ENCODE peak calls at places on chromosomes 2 and 18, in ten cellular contexts. One of them, this sample, is unnamed.

GRCh38 chr2:187136646-187137045 is 287.7 kb upstream of the ZSWIM2 start:
- DNase-seq in cardiac fibroblast: peak
- DNase-seq in bronchial epithelial cell: no peak
- DNase-seq in epithelial cell of esophagus: no peak
- DNase-seq in ovary: no peak
- DNase-seq in vagina: no peak
- DNase-seq in heart right ventricle: peak
- DNase-seq in psoas muscle: no peak
- DNase-seq in pancreas: no peak
- DNase-seq in cardiac muscle cell: peak
- DNase-seq in this sample: no peak

GRCh38 chr2:136437461-136437860 is 319.5 kb upstream of the CXCR4 start:
- DNase-seq in vagina: no peak
- DNase-seq in cardiac fibroblast: no peak
- DNase-seq in psoas muscle: no peak
- DNase-seq in cardiac muscle cell: no peak
- DNase-seq in heart right ventricle: no peak
- DNase-seq in ovary: no peak
- DNase-seq in epithelial cell of esophagus: no peak
- DNase-seq in bronchial epithelial cell: no peak
- DNase-seq in pancreas: no peak
- DNase-seq in this sample: no peak

GRCh38 chr18:28108801-28109200 is 68.1 kb downstream of the CDH2 start:
- DNase-seq in cardiac muscle cell: peak
- DNase-seq in pancreas: no peak
- DNase-seq in vagina: no peak
- DNase-seq in epithelial cell of esophagus: peak
- DNase-seq in ovary: no peak
- DNase-seq in psoas muscle: no peak
- DNase-seq in heart right ventricle: no peak
- DNase-seq in cardiac fibroblast: peak
- DNase-seq in bronchial epithelial cell: peak
- DNase-seq in this sample: peak

GRCh38 chr2:48699377-48699951 is 56.1 kb downstream of the LHCGR start:
- DNase-seq in heart right ventricle: no peak
- DNase-seq in vagina: no peak
- DNase-seq in cardiac muscle cell: peak
- DNase-seq in bronchial epithelial cell: peak
- DNase-seq in pancreas: no peak
- DNase-seq in cardiac fibroblast: peak
- DNase-seq in epithelial cell of esophagus: peak
- DNase-seq in psoas muscle: no peak
- DNase-seq in ovary: no peak
- DNase-seq in this sample: no peak

GRCh38 chr2:207283356-207283755 is 117.6 kb upstream of the KLF7 start:
- DNase-seq in ovary: no peak
- DNase-seq in bronchial epithelial cell: no peak
- DNase-seq in vagina: no peak
- DNase-seq in cardiac fibroblast: no peak
- DNase-seq in heart right ventricle: no peak
- DNase-seq in epithelial cell of esophagus: no peak
- DNase-seq in cardiac muscle cell: peak
- DNase-seq in psoas muscle: peak
- DNase-seq in pancreas: no peak
- DNase-seq in this sample: no peak

GRCh38 chr2:61898810-61899209 is 6.7 kb upstream of the COMMD1 start:
- DNase-seq in cardiac muscle cell: peak
- DNase-seq in bronchial epithelial cell: peak
- DNase-seq in psoas muscle: no peak
- DNase-seq in cardiac fibroblast: peak
- DNase-seq in vagina: no peak
- DNase-seq in epithelial cell of esophagus: peak
- DNase-seq in pancreas: no peak
- DNase-seq in heart right ventricle: no peak
- DNase-seq in ovary: no peak
- DNase-seq in this sample: peak

GRCh38 chr2:197152451-197153228 is 157.9 kb downstream of the ANKRD44 start:
- DNase-seq in heart right ventricle: no peak
- DNase-seq in cardiac fibroblast: peak
- DNase-seq in epithelial cell of esophagus: no peak
- DNase-seq in psoas muscle: no peak
- DNase-seq in cardiac muscle cell: peak
- DNase-seq in vagina: no peak
- DNase-seq in ovary: no peak
- DNase-seq in bronchial epithelial cell: peak
- DNase-seq in pancreas: no peak
- DNase-seq in this sample: peak

GRCh38 chr2:177201919-177202346 is 10.7 kb upstream of the HNRNPA3 start:
- DNase-seq in heart right ventricle: no peak
- DNase-seq in cardiac muscle cell: no peak
- DNase-seq in epithelial cell of esophagus: no peak
- DNase-seq in psoas muscle: no peak
- DNase-seq in cardiac fibroblast: no peak
- DNase-seq in ovary: no peak
- DNase-seq in pancreas: no peak
- DNase-seq in vagina: no peak
- DNase-seq in bronchial epithelial cell: no peak
- DNase-seq in this sample: no peak

GRCh38 chr2:191864623-191865521 is 18.0 kb upstream of the CAVIN2 start:
- DNase-seq in cardiac fibroblast: peak
- DNase-seq in vagina: no peak
- DNase-seq in bronchial epithelial cell: peak
- DNase-seq in heart right ventricle: no peak
- DNase-seq in epithelial cell of esophagus: peak
- DNase-seq in cardiac muscle cell: peak
- DNase-seq in ovary: no peak
- DNase-seq in pancreas: no peak
- DNase-seq in psoas muscle: no peak
- DNase-seq in this sample: peak

GRCh38 chr2:199329466-199329865 is 128.3 kb downstream of the SATB2 start:
- DNase-seq in ovary: no peak
- DNase-seq in cardiac muscle cell: peak
- DNase-seq in psoas muscle: no peak
- DNase-seq in heart right ventricle: no peak
- DNase-seq in vagina: no peak
- DNase-seq in bronchial epithelial cell: no peak
- DNase-seq in epithelial cell of esophagus: no peak
- DNase-seq in cardiac fibroblast: peak
- DNase-seq in pancreas: no peak
- DNase-seq in this sample: no peak

GRCh38 chr2:215505044-215505786 is 69.3 kb upstream of the FN1 start:
- DNase-seq in epithelial cell of esophagus: no peak
- DNase-seq in heart right ventricle: no peak
- DNase-seq in cardiac fibroblast: peak
- DNase-seq in pancreas: no peak
- DNase-seq in psoas muscle: no peak
- DNase-seq in bronchial epithelial cell: no peak
- DNase-seq in cardiac muscle cell: peak
- DNase-seq in ovary: no peak
- DNase-seq in vagina: no peak
- DNase-seq in this sample: no peak

GRCh38 chr18:28789460-28789859 is 612.5 kb upstream of the CDH2 start:
- DNase-seq in cardiac fibroblast: no peak
- DNase-seq in ovary: no peak
- DNase-seq in psoas muscle: no peak
- DNase-seq in vagina: no peak
- DNase-seq in bronchial epithelial cell: no peak
- DNase-seq in epithelial cell of esophagus: no peak
- DNase-seq in heart right ventricle: no peak
- DNase-seq in pancreas: no peak
- DNase-seq in cardiac muscle cell: no peak
- DNase-seq in this sample: peak

GRCh38 chr2:47644351-47644750 is 138.6 kb upstream of the MSH6 start:
- DNase-seq in epithelial cell of esophagus: peak
- DNase-seq in vagina: no peak
- DNase-seq in cardiac muscle cell: no peak
- DNase-seq in heart right ventricle: no peak
- DNase-seq in bronchial epithelial cell: no peak
- DNase-seq in ovary: no peak
- DNase-seq in psoas muscle: no peak
- DNase-seq in cardiac fibroblast: no peak
- DNase-seq in pancreas: no peak
- DNase-seq in this sample: no peak

GRCh38 chr2:88919087-88919738 is 227.7 kb downstream of the RPIA start:
- DNase-seq in ovary: no peak
- DNase-seq in cardiac fibroblast: peak
- DNase-seq in cardiac muscle cell: peak
- DNase-seq in psoas muscle: no peak
- DNase-seq in vagina: no peak
- DNase-seq in bronchial epithelial cell: peak
- DNase-seq in heart right ventricle: no peak
- DNase-seq in pancreas: no peak
- DNase-seq in epithelial cell of esophagus: peak
- DNase-seq in this sample: peak
- TF ChIP-seq CTCF in ovary: no peak
- TF ChIP-seq CTCF in cardiac fibroblast: peak
- TF ChIP-seq CTCF in cardiac muscle cell: peak
- TF ChIP-seq CTCF in psoas muscle: peak
- TF ChIP-seq CTCF in vagina: no peak
- TF ChIP-seq CTCF in bronchial epithelial cell: peak
- TF ChIP-seq CTCF in heart right ventricle: peak
- TF ChIP-seq CTCF in pancreas: peak
- TF ChIP-seq CTCF in epithelial cell of esophagus: peak
- TF ChIP-seq CTCF in this sample: peak

GRCh38 chr2:241010531-241011295 is 12.3 kb downstream of the SNED1 start:
- DNase-seq in epithelial cell of esophagus: no peak
- DNase-seq in bronchial epithelial cell: no peak
- DNase-seq in heart right ventricle: no peak
- DNase-seq in psoas muscle: no peak
- DNase-seq in vagina: peak
- DNase-seq in pancreas: peak
- DNase-seq in ovary: no peak
- DNase-seq in cardiac muscle cell: no peak
- DNase-seq in cardiac fibroblast: no peak
- DNase-seq in this sample: no peak
- TF ChIP-seq CTCF in epithelial cell of esophagus: no peak
- TF ChIP-seq CTCF in bronchial epithelial cell: no peak
- TF ChIP-seq CTCF in heart right ventricle: no peak
- TF ChIP-seq CTCF in psoas muscle: no peak
- TF ChIP-seq CTCF in vagina: no peak
- TF ChIP-seq CTCF in pancreas: no peak
- TF ChIP-seq CTCF in ovary: no peak
- TF ChIP-seq CTCF in cardiac muscle cell: no peak
- TF ChIP-seq CTCF in cardiac fibroblast: no peak
- TF ChIP-seq CTCF in this sample: no peak

GRCh38 chr18:41744664-41745063 is 210.4 kb upstream of the PIK3C3 start:
- DNase-seq in cardiac muscle cell: peak
- DNase-seq in epithelial cell of esophagus: no peak
- DNase-seq in pancreas: no peak
- DNase-seq in psoas muscle: no peak
- DNase-seq in cardiac fibroblast: no peak
- DNase-seq in ovary: no peak
- DNase-seq in vagina: no peak
- DNase-seq in bronchial epithelial cell: no peak
- DNase-seq in heart right ventricle: no peak
- DNase-seq in this sample: no peak

GRCh38 chr18:41747723-41748242 is 207.3 kb upstream of the PIK3C3 start:
- DNase-seq in cardiac muscle cell: no peak
- DNase-seq in vagina: no peak
- DNase-seq in ovary: no peak
- DNase-seq in heart right ventricle: no peak
- DNase-seq in epithelial cell of esophagus: no peak
- DNase-seq in cardiac fibroblast: no peak
- DNase-seq in psoas muscle: no peak
- DNase-seq in bronchial epithelial cell: no peak
- DNase-seq in pancreas: no peak
- DNase-seq in this sample: no peak

GRCh38 chr18:41751161-41751560 is 203.9 kb upstream of the PIK3C3 start:
- DNase-seq in epithelial cell of esophagus: peak
- DNase-seq in cardiac muscle cell: no peak
- DNase-seq in pancreas: no peak
- DNase-seq in heart right ventricle: no peak
- DNase-seq in vagina: no peak
- DNase-seq in cardiac fibroblast: no peak
- DNase-seq in ovary: no peak
- DNase-seq in psoas muscle: no peak
- DNase-seq in bronchial epithelial cell: peak
- DNase-seq in this sample: peak

DNA sequence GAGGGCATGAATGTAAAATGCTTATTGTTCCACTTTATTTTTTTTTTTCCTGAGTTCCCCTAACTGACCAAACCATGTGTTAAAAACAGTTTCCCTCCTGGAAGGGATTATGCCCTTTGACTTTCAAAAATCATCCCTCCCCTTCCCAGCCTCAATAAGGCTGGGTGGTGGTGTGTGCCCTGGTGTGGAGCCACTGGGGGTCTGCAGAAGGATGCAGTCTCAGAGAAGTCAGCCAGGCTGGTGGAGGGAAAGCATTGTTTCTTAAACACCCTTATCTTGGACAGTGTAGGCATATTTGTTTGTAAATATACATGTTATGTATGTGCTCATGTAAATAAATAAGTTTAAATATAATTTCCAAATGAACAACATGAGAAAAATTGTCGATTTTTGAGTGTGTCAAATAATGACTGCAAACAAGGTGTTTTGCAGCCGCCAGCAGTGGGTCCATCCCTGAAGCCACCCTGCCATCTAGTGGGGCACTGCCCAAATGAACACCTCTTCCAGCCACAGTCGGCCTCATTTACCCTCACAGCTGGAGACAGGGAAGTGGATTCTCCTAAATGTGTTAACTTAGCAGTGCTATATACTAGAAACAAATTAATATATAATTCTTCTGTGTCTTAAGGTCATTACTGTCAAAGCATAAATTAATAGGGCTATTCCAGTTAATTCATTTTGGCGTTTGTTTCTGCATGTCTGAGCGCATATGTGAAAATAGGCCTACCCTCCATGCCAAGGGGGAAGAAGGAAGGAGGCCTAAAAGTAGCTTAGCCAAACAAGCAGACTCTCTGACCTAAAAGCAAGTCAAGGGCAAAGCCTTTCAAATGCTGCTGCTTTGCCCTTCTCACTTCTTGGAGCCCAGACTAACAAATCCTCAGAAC is 209.6 kb upstream of the PIK3C3 start:
- DNase-seq in ovary: no peak
- DNase-seq in vagina: no peak
- DNase-seq in cardiac muscle cell: peak
- DNase-seq in heart right ventricle: peak
- DNase-seq in epithelial cell of esophagus: peak
- DNase-seq in pancreas: peak
- DNase-seq in cardiac fibroblast: peak
- DNase-seq in bronchial epithelial cell: peak
- DNase-seq in psoas muscle: peak
- DNase-seq in this sample: peak
- TF ChIP-seq CTCF in ovary: no peak
- TF ChIP-seq CTCF in vagina: no peak
- TF ChIP-seq CTCF in cardiac muscle cell: peak
- TF ChIP-seq CTCF in heart right ventricle: peak
- TF ChIP-seq CTCF in epithelial cell of esophagus: peak
- TF ChIP-seq CTCF in pancreas: peak
- TF ChIP-seq CTCF in cardiac fibroblast: peak
- TF ChIP-seq CTCF in bronchial epithelial cell: peak
- TF ChIP-seq CTCF in psoas muscle: peak
- TF ChIP-seq CTCF in this sample: peak

DNA sequence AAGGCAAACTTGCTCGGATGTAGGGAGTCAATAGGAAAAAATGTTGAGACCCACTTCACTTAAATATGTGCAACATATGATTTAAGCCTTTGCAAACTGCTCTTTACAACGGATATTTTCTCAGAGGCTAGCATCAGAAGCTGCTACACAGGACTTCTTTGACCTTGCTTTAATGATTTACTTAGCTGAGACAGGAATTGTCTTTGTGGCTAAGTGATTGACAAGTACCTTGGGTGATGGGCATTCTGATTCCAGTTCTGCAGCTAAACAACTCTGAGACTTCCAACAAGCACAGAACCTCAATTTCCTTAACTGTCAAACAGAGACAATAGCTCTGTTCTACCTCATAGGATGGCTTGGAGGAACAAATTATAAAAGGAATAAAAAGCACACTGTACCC is 150.2 kb downstream of the NCKAP5 start:
- DNase-seq in psoas muscle: no peak
- DNase-seq in ovary: no peak
- DNase-seq in cardiac muscle cell: no peak
- DNase-seq in bronchial epithelial cell: no peak
- DNase-seq in vagina: no peak
- DNase-seq in cardiac fibroblast: no peak
- DNase-seq in heart right ventricle: no peak
- DNase-seq in epithelial cell of esophagus: no peak
- DNase-seq in pancreas: no peak
- DNase-seq in this sample: no peak
- TF ChIP-seq CTCF in psoas muscle: no peak
- TF ChIP-seq CTCF in ovary: no peak
- TF ChIP-seq CTCF in cardiac muscle cell: no peak
- TF ChIP-seq CTCF in bronchial epithelial cell: no peak
- TF ChIP-seq CTCF in vagina: no peak
- TF ChIP-seq CTCF in cardiac fibroblast: no peak
- TF ChIP-seq CTCF in heart right ventricle: no peak
- TF ChIP-seq CTCF in epithelial cell of esophagus: no peak
- TF ChIP-seq CTCF in pancreas: no peak
- TF ChIP-seq CTCF in this sample: no peak

This sample was measured in PC-3.